ENCODE peak calls at places on chromosomes 12 and 14, in seven cellular contexts. One of them, this sample, is unnamed.

GRCh38 chr14:26593377-26593776 is 4.5 kb downstream of the NOVA1 start:
- DNase-seq in tibial artery: no peak
- DNase-seq in BE2C: no peak
- DNase-seq in fibroblast of lung: no peak
- DNase-seq in mesothelial cell of epicardium: no peak
- DNase-seq in activated CD8-positive, alpha-beta T cell treated with anti-CD3 and anti-CD28 coated beads for 36 hours: no peak
- DNase-seq in choroid plexus epithelial cell: no peak
- DNase-seq in this sample: no peak

GRCh38 chr12:80848858-80849257 is 88.9 kb downstream of the LIN7A start:
- DNase-seq in tibial artery: no peak
- DNase-seq in BE2C: no peak
- DNase-seq in fibroblast of lung: peak; percentile 42
- DNase-seq in mesothelial cell of epicardium: no peak
- DNase-seq in activated CD8-positive, alpha-beta T cell treated with anti-CD3 and anti-CD28 coated beads for 36 hours: no peak
- DNase-seq in choroid plexus epithelial cell: no peak
- DNase-seq in this sample: no peak

GRCh38 chr14:79586401-79586800 is 624.9 kb downstream of the DIO2 start:
- DNase-seq in tibial artery: no peak
- DNase-seq in BE2C: no peak
- DNase-seq in fibroblast of lung: no peak
- DNase-seq in mesothelial cell of epicardium: no peak
- DNase-seq in activated CD8-positive, alpha-beta T cell treated with anti-CD3 and anti-CD28 coated beads for 36 hours: no peak
- DNase-seq in choroid plexus epithelial cell: no peak
- DNase-seq in this sample: no peak

GRCh38 chr12:96412431-96412830 is 12.2 kb upstream of the CDK17 start:
- DNase-seq in tibial artery: no peak
- DNase-seq in BE2C: no peak
- DNase-seq in fibroblast of lung: no peak
- DNase-seq in mesothelial cell of epicardium: no peak
- DNase-seq in activated CD8-positive, alpha-beta T cell treated with anti-CD3 and anti-CD28 coated beads for 36 hours: no peak
- DNase-seq in choroid plexus epithelial cell: no peak
- DNase-seq in this sample: no peak

GRCh38 chr14:104746951-104747481 is 5.9 kb upstream of the SIVA1 start:
- DNase-seq in tibial artery: peak; percentile 94
- DNase-seq in BE2C: no peak
- DNase-seq in fibroblast of lung: no peak
- DNase-seq in mesothelial cell of epicardium: no peak
- DNase-seq in activated CD8-positive, alpha-beta T cell treated with anti-CD3 and anti-CD28 coated beads for 36 hours: no peak
- DNase-seq in choroid plexus epithelial cell: no peak
- DNase-seq in this sample: no peak

GRCh38 chr12:90757957-90758356 is 197.0 kb downstream of the CCER1 start:
- DNase-seq in tibial artery: no peak
- DNase-seq in BE2C: no peak
- DNase-seq in fibroblast of lung: no peak
- DNase-seq in mesothelial cell of epicardium: no peak
- DNase-seq in activated CD8-positive, alpha-beta T cell treated with anti-CD3 and anti-CD28 coated beads for 36 hours: no peak
- DNase-seq in choroid plexus epithelial cell: no peak
- DNase-seq in this sample: no peak

GRCh38 chr12:124742111-124742510 is 121.6 kb downstream of the SCARB1 start:
- DNase-seq in tibial artery: no peak
- DNase-seq in BE2C: peak; percentile 33
- DNase-seq in fibroblast of lung: no peak
- DNase-seq in mesothelial cell of epicardium: no peak
- DNase-seq in activated CD8-positive, alpha-beta T cell treated with anti-CD3 and anti-CD28 coated beads for 36 hours: no peak
- DNase-seq in choroid plexus epithelial cell: no peak
- DNase-seq in this sample: no peak

GRCh38 chr12:81533054-81533453 is 226.1 kb downstream of the PPFIA2 start:
- DNase-seq in tibial artery: no peak
- DNase-seq in BE2C: no peak
- DNase-seq in fibroblast of lung: no peak
- DNase-seq in mesothelial cell of epicardium: no peak
- DNase-seq in activated CD8-positive, alpha-beta T cell treated with anti-CD3 and anti-CD28 coated beads for 36 hours: no peak
- DNase-seq in choroid plexus epithelial cell: no peak
- DNase-seq in this sample: no peak

GRCh38 chr14:69539631-69540410 is 34.9 kb downstream of the CCDC177 start:
- DNase-seq in tibial artery: peak; percentile 73
- DNase-seq in BE2C: no peak
- DNase-seq in fibroblast of lung: peak; percentile 15
- DNase-seq in mesothelial cell of epicardium: no peak
- DNase-seq in activated CD8-positive, alpha-beta T cell treated with anti-CD3 and anti-CD28 coated beads for 36 hours: no peak
- DNase-seq in choroid plexus epithelial cell: peak; percentile 74
- DNase-seq in this sample: no peak

GRCh38 chr14:64549016-64549415 is 745 bp upstream of the PPP1R36 start:
- DNase-seq in tibial artery: no peak
- DNase-seq in BE2C: no peak
- DNase-seq in fibroblast of lung: no peak
- DNase-seq in mesothelial cell of epicardium: no peak
- DNase-seq in activated CD8-positive, alpha-beta T cell treated with anti-CD3 and anti-CD28 coated beads for 36 hours: no peak
- DNase-seq in choroid plexus epithelial cell: no peak
- DNase-seq in this sample: no peak

GRCh38 chr14:103118663-103119404 is 4.4 kb upstream of the TNFAIP2 start:
- DNase-seq in tibial artery: peak; percentile 89
- DNase-seq in BE2C: no peak
- DNase-seq in fibroblast of lung: no peak
- DNase-seq in mesothelial cell of epicardium: no peak
- DNase-seq in activated CD8-positive, alpha-beta T cell treated with anti-CD3 and anti-CD28 coated beads for 36 hours: no peak
- DNase-seq in choroid plexus epithelial cell: no peak
- DNase-seq in this sample: no peak

GRCh38 chr12:122917508-122918227 is 21.7 kb upstream of the VPS37B start:
- DNase-seq in tibial artery: peak; percentile 72
- DNase-seq in BE2C: peak; percentile 25
- DNase-seq in fibroblast of lung: peak; percentile 72
- DNase-seq in mesothelial cell of epicardium: no peak
- DNase-seq in activated CD8-positive, alpha-beta T cell treated with anti-CD3 and anti-CD28 coated beads for 36 hours: no peak
- DNase-seq in choroid plexus epithelial cell: peak; percentile 62
- DNase-seq in this sample: no peak

GRCh38 chr12:124098101-124098757 is 125.2 kb downstream of the ZNF664 start:
- DNase-seq in tibial artery: no peak
- DNase-seq in BE2C: no peak
- DNase-seq in fibroblast of lung: no peak
- DNase-seq in mesothelial cell of epicardium: no peak
- DNase-seq in activated CD8-positive, alpha-beta T cell treated with anti-CD3 and anti-CD28 coated beads for 36 hours: no peak
- DNase-seq in choroid plexus epithelial cell: no peak
- DNase-seq in this sample: no peak

GRCh38 chr14:56118611-56119181 is 485 bp downstream of the PELI2 start:
- DNase-seq in tibial artery: peak; percentile 77
- DNase-seq in BE2C: peak; percentile 28
- DNase-seq in fibroblast of lung: no peak
- DNase-seq in mesothelial cell of epicardium: no peak
- DNase-seq in activated CD8-positive, alpha-beta T cell treated with anti-CD3 and anti-CD28 coated beads for 36 hours: peak; percentile 48
- DNase-seq in choroid plexus epithelial cell: no peak
- DNase-seq in this sample: no peak

GRCh38 chr14:68463705-68464104 is 329.2 kb downstream of the ZFP36L1 start:
- DNase-seq in tibial artery: no peak
- DNase-seq in BE2C: no peak
- DNase-seq in fibroblast of lung: peak; percentile 53
- DNase-seq in mesothelial cell of epicardium: no peak
- DNase-seq in activated CD8-positive, alpha-beta T cell treated with anti-CD3 and anti-CD28 coated beads for 36 hours: no peak
- DNase-seq in choroid plexus epithelial cell: no peak
- DNase-seq in this sample: no peak

GRCh38 chr12:109232731-109233130 is 76.4 kb downstream of the FOXN4 start:
- DNase-seq in tibial artery: no peak
- DNase-seq in BE2C: no peak
- DNase-seq in fibroblast of lung: no peak
- DNase-seq in mesothelial cell of epicardium: no peak
- DNase-seq in activated CD8-positive, alpha-beta T cell treated with anti-CD3 and anti-CD28 coated beads for 36 hours: no peak
- DNase-seq in choroid plexus epithelial cell: no peak
- DNase-seq in this sample: no peak

GRCh38 chr14:68079941-68080697 is 260.5 kb downstream of the RAD51B start:
- DNase-seq in tibial artery: no peak
- DNase-seq in BE2C: no peak
- DNase-seq in fibroblast of lung: no peak
- DNase-seq in mesothelial cell of epicardium: no peak
- DNase-seq in activated CD8-positive, alpha-beta T cell treated with anti-CD3 and anti-CD28 coated beads for 36 hours: no peak
- DNase-seq in choroid plexus epithelial cell: no peak
- DNase-seq in this sample: no peak

GRCh38 chr12:102059343-102059742 is 2.4 kb downstream of the WASHC3 start:
- DNase-seq in tibial artery: no peak
- DNase-seq in BE2C: no peak
- DNase-seq in fibroblast of lung: no peak
- DNase-seq in mesothelial cell of epicardium: no peak
- DNase-seq in activated CD8-positive, alpha-beta T cell treated with anti-CD3 and anti-CD28 coated beads for 36 hours: no peak
- DNase-seq in choroid plexus epithelial cell: peak; percentile 3
- DNase-seq in this sample: no peak

GRCh38 chr12:13000616-13000934 is 510 bp upstream of the HEBP1 start:
- DNase-seq in tibial artery: no peak
- DNase-seq in BE2C: no peak
- DNase-seq in fibroblast of lung: no peak
- DNase-seq in mesothelial cell of epicardium: no peak
- DNase-seq in activated CD8-positive, alpha-beta T cell treated with anti-CD3 and anti-CD28 coated beads for 36 hours: peak; percentile 49
- DNase-seq in choroid plexus epithelial cell: no peak
- DNase-seq in this sample: no peak

GRCh38 chr14:101191882-101192660 is 288.5 kb upstream of the RTL1 start:
- DNase-seq in tibial artery: no peak
- DNase-seq in BE2C: no peak
- DNase-seq in fibroblast of lung: no peak
- DNase-seq in mesothelial cell of epicardium: peak; percentile 7
- DNase-seq in activated CD8-positive, alpha-beta T cell treated with anti-CD3 and anti-CD28 coated beads for 36 hours: no peak
- DNase-seq in choroid plexus epithelial cell: no peak
- DNase-seq in this sample: no peak

DNA sequence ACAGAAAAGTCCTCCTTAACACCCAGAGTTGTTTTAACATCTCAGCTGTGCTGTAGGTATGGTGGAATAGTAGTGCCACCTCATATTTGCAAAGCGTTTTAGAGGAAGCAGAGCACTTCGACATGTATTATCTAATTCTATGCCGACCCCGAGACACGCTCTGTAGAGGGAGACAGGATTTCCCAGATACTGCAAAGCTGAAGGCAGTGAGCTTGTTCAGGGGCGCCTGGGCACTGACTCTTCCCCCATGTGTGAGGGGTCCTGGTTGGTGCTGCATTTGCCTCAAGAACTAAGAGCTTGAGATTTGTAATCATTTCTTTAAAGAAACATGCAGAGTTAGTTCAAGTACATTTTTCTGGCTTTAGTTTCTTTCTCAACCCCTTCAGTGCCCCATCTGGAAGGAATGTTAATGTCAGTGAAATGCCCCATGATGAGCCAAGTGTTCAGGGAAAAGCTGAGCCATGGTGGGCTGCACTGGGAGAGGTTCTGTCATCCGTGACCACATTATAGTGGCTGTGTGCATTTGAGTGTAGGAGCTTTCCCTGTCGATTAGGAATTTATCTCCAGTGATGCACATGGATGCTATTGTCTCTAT is 66.3 kb downstream of the MBIP start:
- DNase-seq in tibial artery: no peak
- DNase-seq in BE2C: no peak
- DNase-seq in fibroblast of lung: peak; percentile 12
- DNase-seq in mesothelial cell of epicardium: no peak
- DNase-seq in activated CD8-positive, alpha-beta T cell treated with anti-CD3 and anti-CD28 coated beads for 36 hours: no peak
- DNase-seq in choroid plexus epithelial cell: peak; percentile 26
- DNase-seq in this sample: no peak
- TF ChIP-seq CTCF in tibial artery: no peak
- TF ChIP-seq CTCF in BE2C: no peak
- TF ChIP-seq CTCF in fibroblast of lung: peak; percentile 30
- TF ChIP-seq CTCF in mesothelial cell of epicardium: no peak
- TF ChIP-seq CTCF in activated CD8-positive, alpha-beta T cell treated with anti-CD3 and anti-CD28 coated beads for 36 hours: no peak
- TF ChIP-seq CTCF in choroid plexus epithelial cell: peak; percentile 38
- TF ChIP-seq CTCF in this sample: no peak

DNA sequence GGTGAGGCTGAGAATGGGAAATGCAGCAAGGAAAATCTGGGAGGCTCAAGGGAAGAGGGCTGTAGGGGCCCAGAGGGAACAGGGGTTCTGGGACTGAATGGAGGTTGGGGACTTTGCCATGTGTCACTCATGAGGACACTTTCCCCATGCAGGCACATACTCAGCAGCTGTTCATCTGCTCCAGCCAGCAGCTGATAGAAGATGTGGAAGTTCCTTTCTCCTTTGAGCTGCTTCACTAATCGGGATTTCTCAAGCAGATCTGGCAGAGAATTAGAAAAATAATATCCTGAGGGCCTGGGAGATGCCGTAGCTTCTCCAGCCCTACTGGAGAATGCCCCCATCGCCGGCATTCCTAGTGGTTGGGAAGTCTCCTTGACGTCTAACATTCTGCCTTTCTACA is 3.5 kb downstream of the MYO1A start:
- DNase-seq in tibial artery: no peak
- DNase-seq in BE2C: no peak
- DNase-seq in fibroblast of lung: no peak
- DNase-seq in mesothelial cell of epicardium: no peak
- DNase-seq in activated CD8-positive, alpha-beta T cell treated with anti-CD3 and anti-CD28 coated beads for 36 hours: no peak
- DNase-seq in choroid plexus epithelial cell: no peak
- DNase-seq in this sample: no peak
- TF ChIP-seq CTCF in tibial artery: no peak
- TF ChIP-seq CTCF in BE2C: no peak
- TF ChIP-seq CTCF in fibroblast of lung: no peak
- TF ChIP-seq CTCF in mesothelial cell of epicardium: no peak
- TF ChIP-seq CTCF in activated CD8-positive, alpha-beta T cell treated with anti-CD3 and anti-CD28 coated beads for 36 hours: no peak
- TF ChIP-seq CTCF in choroid plexus epithelial cell: no peak
- TF ChIP-seq CTCF in this sample: no peak

GRCh38 chr12:8563383-8563782 is 22.7 kb upstream of the CLEC4E start:
- DNase-seq in tibial artery: no peak
- DNase-seq in BE2C: no peak
- DNase-seq in fibroblast of lung: no peak
- DNase-seq in mesothelial cell of epicardium: no peak
- DNase-seq in activated CD8-positive, alpha-beta T cell treated with anti-CD3 and anti-CD28 coated beads for 36 hours: no peak
- DNase-seq in choroid plexus epithelial cell: no peak
- DNase-seq in this sample: no peak

GRCh38 chr12:8562310-8562709 is 21.6 kb upstream of the CLEC4E start:
- DNase-seq in tibial artery: no peak
- DNase-seq in BE2C: peak; percentile 32
- DNase-seq in fibroblast of lung: no peak
- DNase-seq in mesothelial cell of epicardium: no peak
- DNase-seq in activated CD8-positive, alpha-beta T cell treated with anti-CD3 and anti-CD28 coated beads for 36 hours: no peak
- DNase-seq in choroid plexus epithelial cell: no peak
- DNase-seq in this sample: no peak

GRCh38 chr12:8564656-8565055 is 24.0 kb upstream of the CLEC4E start:
- DNase-seq in tibial artery: no peak
- DNase-seq in BE2C: peak; percentile 7
- DNase-seq in fibroblast of lung: no peak
- DNase-seq in mesothelial cell of epicardium: no peak
- DNase-seq in activated CD8-positive, alpha-beta T cell treated with anti-CD3 and anti-CD28 coated beads for 36 hours: no peak
- DNase-seq in choroid plexus epithelial cell: no peak
- DNase-seq in this sample: no peak

GRCh38 chr12:8560986-8561385 is 20.3 kb upstream of the CLEC4E start:
- DNase-seq in tibial artery: no peak
- DNase-seq in BE2C: no peak
- DNase-seq in fibroblast of lung: no peak
- DNase-seq in mesothelial cell of epicardium: no peak
- DNase-seq in activated CD8-positive, alpha-beta T cell treated with anti-CD3 and anti-CD28 coated beads for 36 hours: no peak
- DNase-seq in choroid plexus epithelial cell: no peak
- DNase-seq in this sample: no peak

DNA sequence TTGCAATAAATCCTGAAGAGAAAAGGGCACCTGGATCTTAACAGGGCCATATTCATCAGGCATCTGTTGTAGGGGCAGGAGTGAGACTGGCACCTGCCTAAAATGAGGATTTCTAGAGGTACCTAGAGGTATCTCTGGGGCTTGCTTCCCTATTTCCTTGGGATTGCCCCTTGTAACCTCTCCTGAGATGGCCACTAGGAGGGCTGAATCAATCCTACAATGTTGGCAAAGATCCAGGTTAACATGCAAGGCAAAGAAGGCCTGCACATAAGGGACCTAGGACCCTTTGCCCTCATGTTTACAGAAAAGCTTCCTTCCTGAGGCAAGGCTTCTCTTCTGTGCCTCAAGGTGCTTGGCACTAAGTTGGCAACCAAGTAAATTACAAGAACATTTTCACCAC is 25.8 kb upstream of the CLEC4E start:
- DNase-seq in tibial artery: no peak
- DNase-seq in BE2C: no peak
- DNase-seq in fibroblast of lung: no peak
- DNase-seq in mesothelial cell of epicardium: no peak
- DNase-seq in activated CD8-positive, alpha-beta T cell treated with anti-CD3 and anti-CD28 coated beads for 36 hours: no peak
- DNase-seq in choroid plexus epithelial cell: no peak
- DNase-seq in this sample: no peak
- TF ChIP-seq CTCF in tibial artery: no peak
- TF ChIP-seq CTCF in BE2C: no peak
- TF ChIP-seq CTCF in fibroblast of lung: no peak
- TF ChIP-seq CTCF in mesothelial cell of epicardium: no peak
- TF ChIP-seq CTCF in activated CD8-positive, alpha-beta T cell treated with anti-CD3 and anti-CD28 coated beads for 36 hours: no peak
- TF ChIP-seq CTCF in choroid plexus epithelial cell: no peak
- TF ChIP-seq CTCF in this sample: no peak

GRCh38 chr14:23446291-23446851 is 10.9 kb upstream of the MYH7 start:
- DNase-seq in tibial artery: peak; percentile 55
- DNase-seq in BE2C: no peak
- DNase-seq in fibroblast of lung: no peak
- DNase-seq in mesothelial cell of epicardium: no peak
- DNase-seq in activated CD8-positive, alpha-beta T cell treated with anti-CD3 and anti-CD28 coated beads for 36 hours: no peak
- DNase-seq in choroid plexus epithelial cell: no peak
- DNase-seq in this sample: no peak
- TF ChIP-seq CTCF in tibial artery: no peak
- TF ChIP-seq CTCF in BE2C: no peak
- TF ChIP-seq CTCF in fibroblast of lung: no peak
- TF ChIP-seq CTCF in mesothelial cell of epicardium: no peak
- TF ChIP-seq CTCF in activated CD8-positive, alpha-beta T cell treated with anti-CD3 and anti-CD28 coated beads for 36 hours: no peak
- TF ChIP-seq CTCF in choroid plexus epithelial cell: no peak
- TF ChIP-seq CTCF in this sample: no peak

This sample was measured in neural crest cell.